ENCODE peak calls at places on chromosome 12, in four cellular contexts. Z, D, S and V are unnamed samples.
A peak's percentile ranks its signal among the peaks of the same experiment; 100 is the strongest.

GRCh38 chr12:100826323-100826722 is 31.7 kb downstream of the ANO4 start:
- DNase-seq in Z (no peak), D (no peak), S (peak; percentile 52), V (no peak)

GRCh38 chr12:112199136-112199535 is 73.8 kb downstream of the TRAFD1 start:
- DNase-seq in Z (no peak), D (no peak), S (no peak), V (no peak)

GRCh38 chr12:124804011-124804621 is 59.5 kb downstream of the SCARB1 start:
- DNase-seq in Z (no peak), D (no peak), S (peak; percentile 16), V (no peak)

GRCh38 chr12:109385339-109386078 is 37.8 kb downstream of the MYO1H start:
- DNase-seq in Z (no peak), D (no peak), S (peak; percentile 77), V (no peak)

GRCh38 chr12:11307143-11307542 is 3.1 kb downstream of the PRB4 start:
- DNase-seq in Z (no peak), D (no peak), S (peak; percentile 0), V (no peak)

GRCh38 chr12:18971932-18972331 is 157.6 kb upstream of the PLEKHA5 start:
- DNase-seq in Z (no peak), D (no peak), S (no peak), V (no peak)

GRCh38 chr12:52278530-52278929 is 4.1 kb downstream of the KRT86 start:
- DNase-seq in Z (no peak), D (no peak), S (no peak), V (no peak)

GRCh38 chr12:8057839-8058238 is 8.3 kb downstream of the C3AR1 start:
- DNase-seq in Z (no peak), D (no peak), S (peak; percentile 90), V (no peak)

GRCh38 chr12:130335517-130336392 is 1.9 kb upstream of the PIWIL1 start:
- DNase-seq in Z (no peak), D (peak; percentile 5), S (peak; percentile 76), V (peak; percentile 3)

GRCh38 chr12:68532204-68532886 is 78.4 kb upstream of the RAP1B start:
- DNase-seq in Z (no peak), D (no peak), S (peak; percentile 36), V (no peak)

GRCh38 chr12:131568336-131568735 is 142.6 kb upstream of the SFSWAP start:
- DNase-seq in Z (no peak), D (no peak), S (no peak), V (no peak)

GRCh38 chr12:25644964-25645363 is 91.9 kb upstream of the LMNTD1 start:
- DNase-seq in Z (no peak), D (no peak), S (no peak), V (no peak)

GRCh38 chr12:131829795-131830334 is 1.7 kb downstream of the MMP17 start:
- DNase-seq in Z (no peak), D (no peak), S (no peak), V (no peak)

GRCh38 chr12:65962921-65963883 is 138.9 kb downstream of the HMGA2 start:
- DNase-seq in Z (no peak), D (no peak), S (peak; percentile 47), V (no peak)

GRCh38 chr12:95970905-95971304 is 25.2 kb downstream of the HAL start:
- DNase-seq in Z (no peak), D (no peak), S (no peak), V (no peak)

GRCh38 chr12:108419949-108420348 is 80.8 kb upstream of the CMKLR1 start:
- DNase-seq in Z (no peak), D (no peak), S (no peak), V (no peak)

GRCh38 chr12:117047810-117048584 is 51.2 kb downstream of the TESC start:
- DNase-seq in Z (no peak), D (no peak), S (peak; percentile 29), V (no peak)

GRCh38 chr12:39935275-39935674 is 170.6 kb downstream of the SLC2A13 start:
- DNase-seq in Z (no peak), D (no peak), S (peak; percentile 78), V (no peak)

GRCh38 chr12:45994736-45995135 is 4.4 kb upstream of the SCAF11 start:
- DNase-seq in Z (no peak), D (no peak), S (no peak), V (no peak)

GRCh38 chr12:25328082-25328712 is 77.5 kb upstream of the KRAS start:
- DNase-seq in Z (no peak), D (no peak), S (peak; percentile 68), V (no peak)

GRCh38 chr12:132311201-132311915 is 18.0 kb downstream of the GALNT9 start:
- DNase-seq in Z (no peak), D (no peak), S (no peak), V (no peak)

GRCh38 chr12:114916531-114916930 is 232.6 kb upstream of the TBX3 start:
- DNase-seq in Z (no peak), D (no peak), S (no peak), V (no peak)